ENCODE peak calls at places on chromosomes 12 and 14, in four cellular contexts. One of them, this sample, is unnamed.

GRCh38 chr12:27142102-27142721 is 59.8 kb upstream of the C12orf71 start:
- DNase-seq in colonic mucosa: peak
- DNase-seq in right lobe of liver: peak
- DNase-seq in WERI-Rb-1: peak
- DNase-seq in this sample: peak

GRCh38 chr14:30426463-30426862 is 132.5 kb upstream of the G2E3 start:
- DNase-seq in colonic mucosa: no peak
- DNase-seq in right lobe of liver: no peak
- DNase-seq in WERI-Rb-1: no peak
- DNase-seq in this sample: no peak

GRCh38 chr12:27922591-27923139 is 49.9 kb downstream of the PTHLH start:
- DNase-seq in colonic mucosa: no peak
- DNase-seq in right lobe of liver: no peak
- DNase-seq in WERI-Rb-1: no peak
- DNase-seq in this sample: no peak

GRCh38 chr12:460301-461230 is 827 bp downstream of the B4GALNT3 start:
- DNase-seq in colonic mucosa: peak
- DNase-seq in right lobe of liver: peak
- DNase-seq in WERI-Rb-1: peak
- DNase-seq in this sample: no peak

GRCh38 chr14:102088012-102088792 is 1.4 kb upstream of the HSP90AA1 start:
- DNase-seq in colonic mucosa: peak
- DNase-seq in right lobe of liver: peak
- DNase-seq in WERI-Rb-1: no peak
- DNase-seq in this sample: peak

GRCh38 chr14:61508526-61508925 is 186.8 kb upstream of the HIF1A start:
- DNase-seq in colonic mucosa: no peak
- DNase-seq in right lobe of liver: no peak
- DNase-seq in WERI-Rb-1: no peak
- DNase-seq in this sample: no peak

GRCh38 chr12:64609543-64610091 is 678 bp upstream of the RASSF3 start:
- DNase-seq in colonic mucosa: no peak
- DNase-seq in right lobe of liver: no peak
- DNase-seq in WERI-Rb-1: no peak
- DNase-seq in this sample: no peak

GRCh38 chr14:102255401-102256190 is 49.4 kb downstream of the MOK start:
- DNase-seq in colonic mucosa: no peak
- DNase-seq in right lobe of liver: no peak
- DNase-seq in WERI-Rb-1: no peak
- DNase-seq in this sample: no peak

GRCh38 chr14:21723431-21724045 is 49.9 kb upstream of the OR4E1 start:
- DNase-seq in colonic mucosa: peak
- DNase-seq in right lobe of liver: no peak
- DNase-seq in WERI-Rb-1: peak
- DNase-seq in this sample: peak

GRCh38 chr14:46582826-46583225 is 68.8 kb downstream of the RPL10L start:
- DNase-seq in colonic mucosa: no peak
- DNase-seq in right lobe of liver: no peak
- DNase-seq in WERI-Rb-1: no peak
- DNase-seq in this sample: no peak

GRCh38 chr12:58583956-58584355 is 336.3 kb downstream of the LRIG3 start:
- DNase-seq in colonic mucosa: no peak
- DNase-seq in right lobe of liver: no peak
- DNase-seq in WERI-Rb-1: no peak
- DNase-seq in this sample: no peak

GRCh38 chr12:104490221-104490620 is 33.5 kb downstream of the CHST11 start:
- DNase-seq in colonic mucosa: no peak
- DNase-seq in right lobe of liver: no peak
- DNase-seq in WERI-Rb-1: no peak
- DNase-seq in this sample: no peak

GRCh38 chr14:103594265-103594664 is 31.5 kb downstream of the COA8 start:
- DNase-seq in colonic mucosa: no peak
- DNase-seq in right lobe of liver: no peak
- DNase-seq in WERI-Rb-1: no peak
- DNase-seq in this sample: peak

GRCh38 chr14:36009643-36010042 is 166.9 kb downstream of the PTCSC3 start:
- DNase-seq in colonic mucosa: no peak
- DNase-seq in right lobe of liver: no peak
- DNase-seq in WERI-Rb-1: no peak
- DNase-seq in this sample: no peak

GRCh38 chr12:92369643-92370042 is 224.0 kb upstream of the BTG1 start:
- DNase-seq in colonic mucosa: no peak
- DNase-seq in right lobe of liver: no peak
- DNase-seq in WERI-Rb-1: no peak
- DNase-seq in this sample: no peak

GRCh38 chr14:82432531-82432930 is 898.9 kb upstream of the SEL1L start:
- DNase-seq in colonic mucosa: no peak
- DNase-seq in right lobe of liver: no peak
- DNase-seq in WERI-Rb-1: no peak
- DNase-seq in this sample: no peak

GRCh38 chr14:63486729-63487128 is 56.4 kb downstream of the PPP2R5E start:
- DNase-seq in colonic mucosa: no peak
- DNase-seq in right lobe of liver: no peak
- DNase-seq in WERI-Rb-1: no peak
- DNase-seq in this sample: no peak

GRCh38 chr12:82554529-82554928 is 132.2 kb upstream of the TMTC2 start:
- DNase-seq in colonic mucosa: no peak
- DNase-seq in right lobe of liver: no peak
- DNase-seq in WERI-Rb-1: no peak
- DNase-seq in this sample: no peak

GRCh38 chr12:11834104-11834812 is 184.8 kb downstream of the ETV6 start:
- DNase-seq in colonic mucosa: no peak
- DNase-seq in right lobe of liver: no peak
- DNase-seq in WERI-Rb-1: no peak
- DNase-seq in this sample: no peak

GRCh38 chr12:67288561-67288960 is 19.4 kb downstream of the CAND1 start:
- DNase-seq in colonic mucosa: no peak
- DNase-seq in right lobe of liver: no peak
- DNase-seq in WERI-Rb-1: no peak
- DNase-seq in this sample: no peak

GRCh38 chr12:116662612-116663144 is 75.2 kb downstream of the SPRING1 start:
- DNase-seq in colonic mucosa: peak
- DNase-seq in right lobe of liver: peak
- DNase-seq in WERI-Rb-1: peak
- DNase-seq in this sample: peak

GRCh38 chr14:30223385-30223785 is 295.7 kb upstream of the PRKD1 start:
- DNase-seq in colonic mucosa: peak
- DNase-seq in right lobe of liver: peak
- DNase-seq in WERI-Rb-1: no peak
- DNase-seq in this sample: no peak

GRCh38 chr14:104202259-104203070 is 64.1 kb downstream of the KIF26A start:
- DNase-seq in colonic mucosa: no peak
- DNase-seq in right lobe of liver: no peak
- DNase-seq in WERI-Rb-1: no peak
- DNase-seq in this sample: peak

GRCh38 chr12:1517007-1517406 is 77.4 kb downstream of the FBXL14 start:
- DNase-seq in colonic mucosa: no peak
- DNase-seq in right lobe of liver: no peak
- DNase-seq in WERI-Rb-1: peak
- DNase-seq in this sample: peak

GRCh38 chr14:81062816-81063215 is 107.4 kb downstream of the TSHR start:
- DNase-seq in colonic mucosa: no peak
- DNase-seq in right lobe of liver: no peak
- DNase-seq in WERI-Rb-1: peak
- DNase-seq in this sample: peak

GRCh38 chr12:11718105-11718504 is 68.6 kb downstream of the ETV6 start:
- DNase-seq in colonic mucosa: peak
- DNase-seq in right lobe of liver: no peak
- DNase-seq in WERI-Rb-1: no peak
- DNase-seq in this sample: no peak

GRCh38 chr12:119202544-119202943 is 23.8 kb downstream of the HSPB8 start:
- DNase-seq in colonic mucosa: no peak
- DNase-seq in right lobe of liver: no peak
- DNase-seq in WERI-Rb-1: no peak
- DNase-seq in this sample: no peak

GRCh38 chr12:44677724-44678123 is 198.4 kb downstream of the NELL2 start:
- DNase-seq in colonic mucosa: no peak
- DNase-seq in right lobe of liver: no peak
- DNase-seq in WERI-Rb-1: no peak
- DNase-seq in this sample: no peak

GRCh38 chr12:131091976-131092691 is 138.4 kb downstream of the ADGRD1 start:
- DNase-seq in colonic mucosa: no peak
- DNase-seq in right lobe of liver: no peak
- DNase-seq in WERI-Rb-1: no peak
- DNase-seq in this sample: no peak

GRCh38 chr12:106757623-106758348 is 16.7 kb upstream of the RIC8B start:
- DNase-seq in colonic mucosa: no peak
- DNase-seq in right lobe of liver: no peak
- DNase-seq in WERI-Rb-1: no peak
- DNase-seq in this sample: no peak

GRCh38 chr14:91282954-91283645 is 38.6 kb upstream of the GPR68 start:
- DNase-seq in colonic mucosa: no peak
- DNase-seq in right lobe of liver: no peak
- DNase-seq in WERI-Rb-1: no peak
- DNase-seq in this sample: no peak

GRCh38 chr14:101066826-101067508 is 163.4 kb upstream of the RTL1 start:
- DNase-seq in colonic mucosa: no peak
- DNase-seq in right lobe of liver: no peak
- DNase-seq in WERI-Rb-1: no peak
- DNase-seq in this sample: no peak

GRCh38 chr12:49791700-49792099 is 36.5 kb downstream of the NCKAP5L start:
- DNase-seq in colonic mucosa: no peak
- DNase-seq in right lobe of liver: no peak
- DNase-seq in WERI-Rb-1: no peak
- DNase-seq in this sample: no peak

GRCh38 chr12:49787672-49788071 is 40.5 kb downstream of the NCKAP5L start:
- DNase-seq in colonic mucosa: no peak
- DNase-seq in right lobe of liver: no peak
- DNase-seq in WERI-Rb-1: no peak
- DNase-seq in this sample: no peak

GRCh38 chr12:49790741-49791140 is 37.5 kb downstream of the NCKAP5L start:
- DNase-seq in colonic mucosa: no peak
- DNase-seq in right lobe of liver: no peak
- DNase-seq in WERI-Rb-1: no peak
- DNase-seq in this sample: no peak

GRCh38 chr12:49791156-49791555 is 37.1 kb downstream of the NCKAP5L start:
- DNase-seq in colonic mucosa: no peak
- DNase-seq in right lobe of liver: no peak
- DNase-seq in WERI-Rb-1: no peak
- DNase-seq in this sample: no peak

GRCh38 chr12:49789992-49790391 is 38.2 kb downstream of the NCKAP5L start:
- DNase-seq in colonic mucosa: no peak
- DNase-seq in right lobe of liver: no peak
- DNase-seq in WERI-Rb-1: no peak
- DNase-seq in this sample: no peak
- TF ChIP-seq CTCF in colonic mucosa: no peak
- TF ChIP-seq CTCF in right lobe of liver: no peak
- TF ChIP-seq CTCF in WERI-Rb-1: peak
- TF ChIP-seq CTCF in this sample: no peak

GRCh38 chr12:89949457-89950195 is 241.0 kb upstream of the ATP2B1 start:
- DNase-seq in colonic mucosa: peak
- DNase-seq in right lobe of liver: no peak
- DNase-seq in WERI-Rb-1: no peak
- DNase-seq in this sample: no peak
- TF ChIP-seq CTCF in colonic mucosa: no peak
- TF ChIP-seq CTCF in right lobe of liver: no peak
- TF ChIP-seq CTCF in WERI-Rb-1: no peak
- TF ChIP-seq CTCF in this sample: no peak

GRCh38 chr14:106657460-106657859 is 1131.1 kb downstream of the TMEM121 start:
- DNase-seq in colonic mucosa: peak
- DNase-seq in right lobe of liver: no peak
- DNase-seq in WERI-Rb-1: peak
- DNase-seq in this sample: no peak
- TF ChIP-seq CTCF in colonic mucosa: peak
- TF ChIP-seq CTCF in right lobe of liver: no peak
- TF ChIP-seq CTCF in WERI-Rb-1: peak
- TF ChIP-seq CTCF in this sample: no peak

GRCh38 chr12:52579468-52580450 is 6.1 kb upstream of the KRT74 start:
- DNase-seq in colonic mucosa: no peak
- DNase-seq in right lobe of liver: no peak
- DNase-seq in WERI-Rb-1: no peak
- DNase-seq in this sample: no peak
- TF ChIP-seq CTCF in colonic mucosa: no peak
- TF ChIP-seq CTCF in right lobe of liver: no peak
- TF ChIP-seq CTCF in WERI-Rb-1: no peak
- TF ChIP-seq CTCF in this sample: no peak

DNA sequence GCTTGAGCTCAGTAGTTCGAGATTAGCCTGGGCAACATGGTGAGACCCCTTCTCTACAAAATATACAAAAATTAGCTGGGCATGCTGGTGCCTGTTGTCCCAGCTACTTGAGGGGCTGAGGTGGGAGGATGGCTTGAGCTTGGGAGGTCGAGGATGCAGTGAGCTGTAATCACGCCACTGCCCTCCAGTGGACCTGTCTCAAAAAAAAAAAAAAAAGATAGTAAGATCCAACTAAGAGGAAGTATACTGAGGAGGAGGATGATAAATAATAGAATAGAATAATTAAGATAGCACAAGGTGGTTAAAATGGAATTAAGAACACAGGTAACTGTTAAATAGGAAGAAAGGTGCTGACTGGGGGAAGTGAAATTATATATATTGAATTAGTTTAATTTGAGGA is 37.0 kb upstream of the BAZ1A start:
- DNase-seq in colonic mucosa: no peak
- DNase-seq in right lobe of liver: no peak
- DNase-seq in WERI-Rb-1: no peak
- DNase-seq in this sample: no peak
- TF ChIP-seq CTCF in colonic mucosa: no peak
- TF ChIP-seq CTCF in right lobe of liver: no peak
- TF ChIP-seq CTCF in WERI-Rb-1: no peak
- TF ChIP-seq CTCF in this sample: no peak

GRCh38 chr14:39731912-39732311 is 299.7 kb upstream of the FBXO33 start:
- DNase-seq in colonic mucosa: no peak
- DNase-seq in right lobe of liver: no peak
- DNase-seq in WERI-Rb-1: peak
- DNase-seq in this sample: no peak
- TF ChIP-seq CTCF in colonic mucosa: no peak
- TF ChIP-seq CTCF in right lobe of liver: peak
- TF ChIP-seq CTCF in WERI-Rb-1: peak
- TF ChIP-seq CTCF in this sample: no peak

DNA sequence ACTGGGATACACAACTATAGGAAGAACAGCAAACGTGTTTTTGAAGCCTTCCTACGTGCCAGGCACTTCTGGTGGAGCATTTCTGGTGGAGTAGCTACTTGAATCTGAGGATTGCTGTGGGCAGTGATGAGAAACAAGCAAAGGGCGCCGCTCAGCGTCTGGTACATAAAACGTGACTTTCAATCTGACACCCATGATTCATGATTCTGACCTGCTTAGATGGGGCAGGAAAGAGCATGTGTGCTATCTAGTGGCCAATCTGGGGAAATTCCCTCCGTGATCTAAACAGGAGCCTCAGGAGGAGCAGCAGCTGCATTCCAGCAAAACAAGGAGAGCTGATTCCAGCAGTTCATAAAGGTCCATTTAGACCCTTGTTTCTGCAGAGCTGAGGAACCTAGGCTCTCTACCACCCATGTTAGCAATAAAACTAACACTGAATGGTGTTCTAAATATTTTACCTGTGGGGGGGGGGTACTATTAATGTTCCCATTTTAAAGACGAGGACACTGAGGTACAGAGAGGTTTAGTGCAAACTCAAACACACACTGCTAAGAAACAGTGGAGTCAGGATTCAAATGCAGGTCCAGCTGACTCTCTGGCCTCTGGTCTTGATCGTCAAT is 37.8 kb downstream of the PAH start:
- DNase-seq in colonic mucosa: no peak
- DNase-seq in right lobe of liver: no peak
- DNase-seq in WERI-Rb-1: peak
- DNase-seq in this sample: peak
- TF ChIP-seq CTCF in colonic mucosa: no peak
- TF ChIP-seq CTCF in right lobe of liver: no peak
- TF ChIP-seq CTCF in WERI-Rb-1: peak
- TF ChIP-seq CTCF in this sample: peak